ENCODE peak calls at places on chromosome 13, in seven cellular contexts. W is left ventricle myocardium inferior, L is mammary epithelial cell, C is cardiac muscle cell, R is suprapubic skin, X is stomach, G is heart right ventricle. D is an unnamed sample. For H3K27me3 and H3K4me1, the result is how much of the 10 kb centered on the place peaks cover.

GRCh38 chr13:59112375-59112774 is 1051.4 kb downstream of the DIAPH3 start:
- DNase-seq in W (no peak), L (peak), C (no peak), R (no peak), X (no peak), G (no peak), D (no peak)

GRCh38 chr13:34620073-34620858 is 321.8 kb upstream of the NBEA start:
- DNase-seq in W (no peak), L (no peak), C (no peak), R (no peak), X (no peak), G (no peak), D (no peak)

GRCh38 chr13:62337109-62337880 is 921.6 kb upstream of the PCDH20 start:
- DNase-seq in W (no peak), L (no peak), C (no peak), R (no peak), X (no peak), G (no peak), D (no peak)

GRCh38 chr13:38872693-38873092 is 117.9 kb downstream of the STOML3 start:
- DNase-seq in W (no peak), L (peak), C (peak), R (no peak), X (no peak), G (peak), D (peak)

GRCh38 chr13:41720839-41721561 is 239.9 kb downstream of the VWA8 start:
- DNase-seq in W (no peak), L (peak), C (no peak), R (no peak), X (no peak), G (no peak), D (no peak)

GRCh38 chr13:106151056-106151699 is 384.3 kb downstream of the EFNB2 start:
- DNase-seq in W (no peak), L (peak), C (no peak), R (no peak), X (no peak), G (no peak), D (no peak)

GRCh38 chr13:33260168-33261098 is 25.1 kb downstream of the STARD13 start:
- DNase-seq in W (no peak), L (no peak), C (peak), R (no peak), X (no peak), G (no peak), D (peak)

GRCh38 chr13:78102121-78102677 is 183.6 kb upstream of the EDNRB start:
- DNase-seq in W (peak), L (peak), C (no peak), R (no peak), X (no peak), G (peak), D (peak)

GRCh38 chr13:44197791-44198770 is 175.5 kb upstream of the SERP2 start:
- DNase-seq in W (no peak), L (peak), C (peak), R (no peak), X (no peak), G (no peak), D (no peak)

GRCh38 chr13:25114220-25114619 is 18.3 kb downstream of the PABPC3 start:
- DNase-seq in W (peak), L (peak), C (peak), R (no peak), X (peak), G (peak), D (peak)

GRCh38 chr13:21663197-21663596 is 7.7 kb upstream of the FGF9 start:
- DNase-seq in W (no peak), L (peak), C (no peak), R (no peak), X (no peak), G (no peak), D (no peak)

GRCh38 chr13:114115191-114115671 is 17.2 kb downstream of the RASA3 start:
- DNase-seq in W (no peak), L (peak), C (no peak), R (peak), X (peak), G (no peak), D (peak)

GRCh38 chr13:44738463-44738862 is 162.3 kb upstream of the TSC22D1 start:
- DNase-seq in W (no peak), L (no peak), C (no peak), R (no peak), X (no peak), G (no peak), D (no peak)

GRCh38 chr13:109740121-109740520 is 46.3 kb downstream of the IRS2 start:
- DNase-seq in W (no peak), L (no peak), C (no peak), R (no peak), X (no peak), G (no peak), D (no peak)

GRCh38 chr13:104204177-104204576 is 1138.0 kb upstream of the SLC10A2 start:
- DNase-seq in W (no peak), L (no peak), C (no peak), R (no peak), X (no peak), G (no peak), D (no peak)

GRCh38 chr13:113023217-113023597 is 54.2 kb downstream of the MCF2L start:
- DNase-seq in W (peak), L (no peak), C (peak), R (no peak), X (no peak), G (peak), D (no peak)

GRCh38 chr13:99442273-99442895 is 58.9 kb upstream of the TM9SF2 start:
- DNase-seq in W (no peak), L (peak), C (peak), R (no peak), X (peak), G (no peak), D (no peak)

GRCh38 chr13:113932060-113932459 is 41.8 kb downstream of the C13orf46 start:
- DNase-seq in W (no peak), L (no peak), C (no peak), R (peak), X (peak), G (no peak), D (peak)

GRCh38 chr13:110991991-110992508 is 77.2 kb upstream of the ANKRD10 start:
- DNase-seq in W (no peak), L (no peak), C (no peak), R (no peak), X (no peak), G (no peak), D (no peak)
- TF ChIP-seq CTCF in W (no peak), L (no peak), C (no peak), R (no peak), X (no peak), G (no peak), D (no peak)

DNA sequence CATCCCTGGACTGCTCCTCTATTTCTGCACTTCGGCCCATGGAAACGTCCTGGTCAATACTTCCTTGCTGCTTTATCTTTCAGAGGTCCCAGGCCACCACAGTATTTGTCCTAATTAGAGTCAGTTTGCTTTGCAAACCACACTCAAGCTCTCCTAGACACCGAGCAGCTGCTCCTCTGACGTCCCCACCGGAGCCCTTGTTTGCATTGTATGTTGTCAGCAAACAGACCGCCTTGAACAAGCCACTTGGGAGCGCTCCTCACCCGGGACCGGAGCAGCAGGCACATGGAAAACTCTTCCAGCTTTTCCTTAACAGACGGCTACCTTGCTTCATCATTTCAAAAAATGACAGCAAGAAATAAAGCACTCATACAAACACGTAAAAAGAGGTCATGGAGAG is 51.5 kb upstream of the GTF3A start:
- DNase-seq in W (no peak), L (no peak), C (peak), R (no peak), X (peak), G (no peak), D (no peak)
- H3K27me3 ChIP-seq in W (half or more), L (under half), C (under half), R (under half), X (under half), G (under half), D (under half)

GRCh38 chr13:79486433-79487188 is 5.7 kb downstream of the NDFIP2 start:
- DNase-seq in W (no peak), L (no peak), C (no peak), R (no peak), X (no peak), G (no peak), D (no peak)

GRCh38 chr13:79482271-79482970 is 1.5 kb downstream of the NDFIP2 start:
- DNase-seq in W (no peak), L (no peak), C (no peak), R (no peak), X (no peak), G (no peak), D (no peak)

GRCh38 chr13:79485014-79485441 is 4.1 kb downstream of the NDFIP2 start:
- DNase-seq in W (no peak), L (peak), C (no peak), R (no peak), X (peak), G (no peak), D (no peak)

GRCh38 chr13:79483302-79483701 is 2.3 kb downstream of the NDFIP2 start:
- DNase-seq in W (no peak), L (peak), C (no peak), R (no peak), X (no peak), G (no peak), D (no peak)

DNA sequence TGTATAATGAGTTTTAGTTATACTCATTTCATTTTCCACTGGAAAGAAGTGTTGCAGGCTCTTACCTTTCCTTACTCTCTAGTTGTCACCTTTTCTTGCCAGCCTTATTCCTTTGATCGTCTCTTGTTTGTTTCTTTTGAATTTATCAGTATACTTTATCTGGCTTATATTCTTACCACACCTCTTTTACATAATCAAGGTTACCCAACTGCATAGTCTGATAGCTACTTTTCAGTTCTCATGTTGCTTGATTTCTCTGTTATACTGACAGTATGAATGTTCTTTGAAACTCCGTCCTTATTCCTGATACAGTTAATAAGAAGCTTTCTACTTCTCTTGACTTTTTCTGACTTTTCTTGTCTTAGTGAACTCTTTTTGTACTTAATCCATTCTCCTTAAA is 4.5 kb downstream of the NDFIP2 start:
- DNase-seq in W (no peak), L (no peak), C (no peak), R (no peak), X (no peak), G (no peak), D (no peak)
- H3K4me1 ChIP-seq in W (half or more), L (half or more), C (under half), R (half or more), X (under half), G (under half), D (under half)

GRCh38 chr13:76621726-76622125 is 264.5 kb downstream of the KCTD12 start:
- DNase-seq in W (no peak), L (peak), C (no peak), R (no peak), X (no peak), G (no peak), D (no peak)

GRCh38 chr13:76620036-76620435 is 266.2 kb downstream of the KCTD12 start:
- DNase-seq in W (no peak), L (peak), C (no peak), R (no peak), X (no peak), G (no peak), D (no peak)

GRCh38 chr13:76619631-76620030 is 266.6 kb downstream of the KCTD12 start:
- DNase-seq in W (no peak), L (no peak), C (peak), R (no peak), X (no peak), G (no peak), D (no peak)

DNA sequence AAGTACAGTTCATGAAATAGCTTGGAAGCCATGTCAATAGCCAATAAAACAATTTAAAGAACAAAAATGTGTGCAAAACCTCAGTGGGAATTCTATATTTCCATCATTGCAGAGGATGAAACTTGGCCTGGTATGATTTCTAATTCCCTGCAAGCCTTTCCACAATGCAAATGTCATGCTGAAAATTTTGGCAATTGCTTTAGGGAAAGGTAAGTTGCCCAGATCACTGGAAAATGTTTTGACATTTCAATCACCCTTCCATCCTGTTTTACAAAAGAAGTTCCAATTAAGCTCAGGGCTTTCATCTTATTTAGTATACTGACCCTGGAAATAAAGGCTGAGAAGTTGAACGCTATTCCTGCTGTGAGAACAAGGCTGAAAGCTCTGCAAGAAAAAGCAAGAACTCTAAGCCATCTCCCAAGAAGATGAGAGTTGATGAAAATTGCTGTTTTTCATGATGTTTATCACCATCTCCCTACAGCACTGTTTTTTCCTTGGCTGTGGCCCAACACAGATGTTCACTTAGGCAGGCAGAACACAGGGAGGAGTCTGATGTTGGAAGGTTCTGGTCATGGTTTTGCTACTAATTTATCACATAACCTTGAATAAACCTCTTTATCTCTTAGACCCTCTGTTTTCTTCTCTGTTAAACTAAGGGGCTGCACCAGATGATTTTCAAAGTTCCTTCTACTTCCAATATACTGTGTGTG is 263.7 kb downstream of the KCTD12 start:
- DNase-seq in W (peak), L (no peak), C (no peak), R (no peak), X (no peak), G (no peak), D (peak)
- TF ChIP-seq CTCF in W (no peak), L (no peak), C (no peak), R (no peak), X (no peak), G (no peak), D (no peak)

DNA sequence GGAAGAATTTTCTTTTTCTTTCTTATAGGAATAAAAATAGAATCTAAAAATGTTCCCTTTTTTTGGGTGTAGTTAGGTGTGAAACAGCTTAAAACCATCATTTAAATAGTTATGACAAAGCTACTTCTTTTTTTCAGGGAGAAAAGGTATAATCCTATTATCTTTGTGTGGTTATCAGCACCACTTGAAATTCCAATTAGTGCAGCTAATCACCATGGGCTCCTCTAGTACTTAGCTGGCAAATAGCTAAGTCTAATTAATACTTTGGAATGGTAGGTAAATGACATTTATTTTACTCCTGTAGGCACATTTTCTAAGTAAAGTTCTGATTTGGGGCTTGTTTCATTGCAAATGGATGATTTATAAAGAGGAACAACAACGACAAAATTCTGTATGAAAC is 132.6 kb downstream of the OLFM4 start:
- DNase-seq in W (no peak), L (no peak), C (no peak), R (no peak), X (no peak), G (no peak), D (no peak)
- H3K27me3 ChIP-seq in W (under half), L (under half), C (under half), R (under half), X (under half), G (under half), D (under half)

GRCh38 chr13:66469745-66470144 is 760.4 kb downstream of the PCDH9 start:
- DNase-seq in W (no peak), L (no peak), C (no peak), R (no peak), X (no peak), G (no peak), D (no peak)
- H3K4me1 ChIP-seq in W (under half), L (under half), C (under half), R (under half), X (under half), G (under half), D (under half)

GRCh38 chr13:80341098-80341701 is at the start of gene SPRY2:
- DNase-seq in W (peak), L (peak), C (peak), R (peak), X (peak), G (peak), D (peak)
- TF ChIP-seq CTCF in W (peak), L (no peak), C (no peak), R (no peak), X (peak), G (no peak), D (no peak)

D was measured in heart left ventricle.